ENCODE peak calls at places on chromosome 5, in nine cellular contexts. U is Right ventricle myocardium superior; Z is OCI-LY7; Y is naive B cell; D is stimulated activated CD4-positive, alpha-beta T cell treated with anti-CD3 and anti-CD28 coated beads, Interleukin-2, amount 100 ng/mL, for 48 hours; V is GM12891; L is T follicular helper cell; W is EH; C is NCI-H446 treated with DMSO at 0.1 percent for 48 hours. F is an unnamed sample.

GRCh38 chr5:73617510-73618279 is 8.3 kb upstream of the ARHGEF28 start:
- DNase-seq in U (no peak), Z (no peak), Y (no peak), D (no peak), V (no peak), L (no peak), W (peak; percentile 72), C (no peak), F (no peak)

GRCh38 chr5:137320056-137321045 is 178.8 kb downstream of the SPOCK1 start:
- DNase-seq in U (no peak), Z (peak; percentile 46), Y (peak; percentile 7), D (peak; percentile 4), V (peak; percentile 44), L (peak; percentile 0), W (peak; percentile 78), C (peak; percentile 15), F (peak; percentile 32)

GRCh38 chr5:151008906-151009305 is 11.5 kb upstream of the GPX3 start:
- DNase-seq in U (no peak), Z (no peak), Y (no peak), D (no peak), V (no peak), L (no peak), W (no peak), C (no peak), F (no peak)

GRCh38 chr5:50969207-50970145 is 303.0 kb downstream of the PARP8 start:
- DNase-seq in U (no peak), Z (no peak), Y (no peak), D (no peak), V (no peak), L (no peak), W (no peak), C (no peak), F (no peak)

GRCh38 chr5:20276061-20276958 is 288.3 kb upstream of the CDH18 start:
- DNase-seq in U (no peak), Z (no peak), Y (no peak), D (no peak), V (no peak), L (no peak), W (peak; percentile 53), C (peak; percentile 88), F (no peak)

GRCh38 chr5:93433422-93433821 is 147.6 kb downstream of the NR2F1-AS1 start:
- DNase-seq in U (no peak), Z (no peak), Y (no peak), D (no peak), V (no peak), L (no peak), W (peak; percentile 59), C (no peak), F (no peak)

GRCh38 chr5:55850839-55851674 is at the start of gene IL31RA:
- DNase-seq in U (no peak), Z (no peak), Y (no peak), D (no peak), V (no peak), L (no peak), W (peak; percentile 87), C (no peak), F (no peak)

GRCh38 chr5:111829701-111830100 is 72.7 kb upstream of the NREP start:
- DNase-seq in U (no peak), Z (no peak), Y (no peak), D (no peak), V (no peak), L (no peak), W (peak; percentile 94), C (no peak), F (no peak)

GRCh38 chr5:43232943-43233833 is 41.2 kb downstream of the NIM1K start:
- DNase-seq in U (no peak), Z (no peak), Y (no peak), D (no peak), V (no peak), L (no peak), W (no peak), C (peak; percentile 84), F (no peak)

GRCh38 chr5:119878712-119879111 is 249.4 kb downstream of the FAM170A start:
- DNase-seq in U (no peak), Z (no peak), Y (no peak), D (no peak), V (no peak), L (no peak), W (no peak), C (no peak), F (no peak)

GRCh38 chr5:170522211-170523128 is 18.6 kb downstream of the KCNIP1 start:
- DNase-seq in U (no peak), Z (no peak), Y (no peak), D (no peak), V (no peak), L (no peak), W (peak; percentile 74), C (peak; percentile 69), F (no peak)

GRCh38 chr5:135454946-135455345 is 2.8 kb upstream of the TIFAB start:
- DNase-seq in U (no peak), Z (no peak), Y (no peak), D (no peak), V (no peak), L (no peak), W (no peak), C (no peak), F (no peak)

GRCh38 chr5:14726066-14726838 is 61.7 kb downstream of the OTULIN start:
- DNase-seq in U (no peak), Z (no peak), Y (no peak), D (no peak), V (no peak), L (no peak), W (peak; percentile 83), C (no peak), F (peak; percentile 77)

GRCh38 chr5:129382921-129383672 is 77.0 kb upstream of the ADAMTS19 start:
- DNase-seq in U (no peak), Z (no peak), Y (no peak), D (no peak), V (no peak), L (no peak), W (no peak), C (no peak), F (no peak)

GRCh38 chr5:91875133-91875779 is 492.1 kb upstream of the ARRDC3 start:
- DNase-seq in U (no peak), Z (no peak), Y (no peak), D (no peak), V (no peak), L (no peak), W (no peak), C (no peak), F (no peak)

GRCh38 chr5:156949424-156949823 is 13.6 kb downstream of the TIMD4 start:
- DNase-seq in U (no peak), Z (no peak), Y (no peak), D (no peak), V (no peak), L (no peak), W (no peak), C (no peak), F (no peak)

GRCh38 chr5:42887094-42887493 is 75.4 kb upstream of the SELENOP start:
- DNase-seq in U (no peak), Z (no peak), Y (no peak), D (no peak), V (no peak), L (no peak), W (no peak), C (no peak), F (no peak)

GRCh38 chr5:176181271-176181855 is 56.9 kb upstream of the SIMC1 start:
- DNase-seq in U (no peak), Z (no peak), Y (no peak), D (no peak), V (no peak), L (no peak), W (no peak), C (no peak), F (no peak)

GRCh38 chr5:106415541-106415940 is 1255.2 kb downstream of the EFNA5 start:
- DNase-seq in U (no peak), Z (no peak), Y (no peak), D (no peak), V (no peak), L (no peak), W (peak; percentile 75), C (no peak), F (no peak)

GRCh38 chr5:98604301-98604700 is 169.2 kb upstream of the RGMB start:
- DNase-seq in U (no peak), Z (no peak), Y (no peak), D (no peak), V (no peak), L (no peak), W (peak; percentile 47), C (no peak), F (no peak)

GRCh38 chr5:3077684-3078083 is 326.2 kb upstream of the IRX2 start:
- DNase-seq in U (no peak), Z (no peak), Y (no peak), D (no peak), V (no peak), L (no peak), W (no peak), C (no peak), F (no peak)

GRCh38 chr5:38463634-38464521 is 92.6 kb downstream of the LIFR start:
- DNase-seq in U (no peak), Z (no peak), Y (no peak), D (no peak), V (no peak), L (no peak), W (peak; percentile 97), C (no peak), F (no peak)

GRCh38 chr5:155728857-155729683 is 597.9 kb upstream of the SGCD start:
- DNase-seq in U (peak; percentile 58), Z (no peak), Y (no peak), D (no peak), V (no peak), L (no peak), W (no peak), C (no peak), F (no peak)